ENCODE peak calls at places on chromosomes 5 and 9, in six cellular contexts. One of them, this sample, is unnamed.

GRCh38 chr5:177336112-177336511 is 15.4 kb downstream of the LMAN2 start:
- DNase-seq in astrocyte of the spinal cord: no peak
- DNase-seq in BE2C: peak
- DNase-seq in AG09309: no peak
- DNase-seq in AG04449: no peak
- DNase-seq in cardiac fibroblast: no peak
- DNase-seq in this sample: no peak

GRCh38 chr5:87539839-87540238 is 127.1 kb upstream of the CCNH start:
- DNase-seq in cardiac fibroblast: no peak
- DNase-seq in BE2C: no peak
- DNase-seq in AG09309: no peak
- DNase-seq in AG04449: no peak
- DNase-seq in astrocyte of the spinal cord: no peak
- DNase-seq in this sample: no peak

GRCh38 chr9:97572892-97573365 is 60.2 kb downstream of the TSTD2 start:
- DNase-seq in AG04449: no peak
- DNase-seq in cardiac fibroblast: no peak
- DNase-seq in AG09309: no peak
- DNase-seq in BE2C: no peak
- DNase-seq in astrocyte of the spinal cord: no peak
- DNase-seq in this sample: no peak

GRCh38 chr9:27109621-27110020 is 596 bp downstream of the TEK start:
- DNase-seq in BE2C: no peak
- DNase-seq in AG04449: no peak
- DNase-seq in astrocyte of the spinal cord: no peak
- DNase-seq in AG09309: no peak
- DNase-seq in cardiac fibroblast: no peak
- DNase-seq in this sample: no peak

GRCh38 chr5:77452351-77452750 is 39.8 kb downstream of the WDR41 start:
- DNase-seq in BE2C: no peak
- DNase-seq in AG09309: no peak
- DNase-seq in astrocyte of the spinal cord: no peak
- DNase-seq in AG04449: no peak
- DNase-seq in cardiac fibroblast: no peak
- DNase-seq in this sample: no peak

GRCh38 chr5:172939045-172939444 is 20.2 kb upstream of the RPL26L1 start:
- DNase-seq in cardiac fibroblast: peak
- DNase-seq in AG09309: no peak
- DNase-seq in AG04449: no peak
- DNase-seq in astrocyte of the spinal cord: no peak
- DNase-seq in BE2C: peak
- DNase-seq in this sample: no peak

GRCh38 chr5:179867079-179867465 is 8.5 kb upstream of the MRNIP start:
- DNase-seq in AG09309: no peak
- DNase-seq in BE2C: no peak
- DNase-seq in astrocyte of the spinal cord: no peak
- DNase-seq in AG04449: no peak
- DNase-seq in cardiac fibroblast: no peak
- DNase-seq in this sample: no peak

GRCh38 chr5:83516962-83517750 is 45.6 kb downstream of the VCAN start:
- DNase-seq in AG04449: no peak
- DNase-seq in BE2C: no peak
- DNase-seq in astrocyte of the spinal cord: peak
- DNase-seq in cardiac fibroblast: no peak
- DNase-seq in AG09309: no peak
- DNase-seq in this sample: peak

GRCh38 chr5:54398191-54398590 is 57.3 kb upstream of the HSPB3 start:
- DNase-seq in BE2C: no peak
- DNase-seq in AG09309: no peak
- DNase-seq in cardiac fibroblast: no peak
- DNase-seq in astrocyte of the spinal cord: no peak
- DNase-seq in AG04449: no peak
- DNase-seq in this sample: no peak

GRCh38 chr5:142661143-142661542 is 24.7 kb downstream of the FGF1 start:
- DNase-seq in astrocyte of the spinal cord: no peak
- DNase-seq in AG04449: no peak
- DNase-seq in BE2C: no peak
- DNase-seq in AG09309: no peak
- DNase-seq in cardiac fibroblast: no peak
- DNase-seq in this sample: no peak

GRCh38 chr5:172561151-172561550 is 79.9 kb upstream of the NEURL1B start:
- DNase-seq in BE2C: no peak
- DNase-seq in AG04449: no peak
- DNase-seq in astrocyte of the spinal cord: peak
- DNase-seq in cardiac fibroblast: peak
- DNase-seq in AG09309: no peak
- DNase-seq in this sample: peak

GRCh38 chr5:38208782-38209378 is 49.5 kb upstream of the EGFLAM start:
- DNase-seq in cardiac fibroblast: peak
- DNase-seq in astrocyte of the spinal cord: peak
- DNase-seq in AG04449: no peak
- DNase-seq in AG09309: peak
- DNase-seq in BE2C: peak
- DNase-seq in this sample: peak

GRCh38 chr9:94030318-94031179 is 53.7 kb upstream of the PTPDC1 start:
- DNase-seq in astrocyte of the spinal cord: peak
- DNase-seq in AG04449: peak
- DNase-seq in AG09309: peak
- DNase-seq in BE2C: peak
- DNase-seq in cardiac fibroblast: peak
- DNase-seq in this sample: peak

GRCh38 chr9:116323012-116323411 is 169.4 kb downstream of the PAPPA start:
- DNase-seq in cardiac fibroblast: no peak
- DNase-seq in AG04449: no peak
- DNase-seq in astrocyte of the spinal cord: no peak
- DNase-seq in AG09309: no peak
- DNase-seq in BE2C: peak
- DNase-seq in this sample: no peak

GRCh38 chr9:86942352-86943222 is 4.7 kb downstream of the GAS1 start:
- DNase-seq in AG09309: no peak
- DNase-seq in cardiac fibroblast: peak
- DNase-seq in BE2C: no peak
- DNase-seq in astrocyte of the spinal cord: no peak
- DNase-seq in AG04449: no peak
- DNase-seq in this sample: peak

GRCh38 chr5:38265546-38266179 is 7.3 kb downstream of the EGFLAM start:
- DNase-seq in cardiac fibroblast: peak
- DNase-seq in astrocyte of the spinal cord: peak
- DNase-seq in AG04449: no peak
- DNase-seq in BE2C: peak
- DNase-seq in AG09309: peak
- DNase-seq in this sample: peak

GRCh38 chr9:106936680-106937079 is 73.7 kb downstream of the ZNF462 start:
- DNase-seq in AG09309: no peak
- DNase-seq in AG04449: no peak
- DNase-seq in cardiac fibroblast: no peak
- DNase-seq in astrocyte of the spinal cord: no peak
- DNase-seq in BE2C: no peak
- DNase-seq in this sample: no peak

GRCh38 chr5:150645070-150645700 is 4.7 kb downstream of the SYNPO start:
- DNase-seq in AG09309: peak
- DNase-seq in astrocyte of the spinal cord: peak
- DNase-seq in AG04449: peak
- DNase-seq in cardiac fibroblast: peak
- DNase-seq in BE2C: peak
- DNase-seq in this sample: peak

GRCh38 chr5:91307023-91307422 is 76.1 kb downstream of the ARRDC3 start:
- DNase-seq in astrocyte of the spinal cord: no peak
- DNase-seq in AG09309: peak
- DNase-seq in BE2C: no peak
- DNase-seq in cardiac fibroblast: peak
- DNase-seq in AG04449: no peak
- DNase-seq in this sample: peak

GRCh38 chr5:145568581-145568980 is 266.6 kb downstream of the PRELID2 start:
- DNase-seq in AG09309: no peak
- DNase-seq in BE2C: no peak
- DNase-seq in astrocyte of the spinal cord: peak
- DNase-seq in cardiac fibroblast: no peak
- DNase-seq in AG04449: no peak
- DNase-seq in this sample: peak

GRCh38 chr5:132813599-132814440 is 718 bp downstream of the SOWAHA start:
- DNase-seq in AG09309: no peak
- DNase-seq in cardiac fibroblast: no peak
- DNase-seq in astrocyte of the spinal cord: no peak
- DNase-seq in BE2C: peak
- DNase-seq in AG04449: no peak
- DNase-seq in this sample: no peak

GRCh38 chr5:159199225-159199624 is 10.1 kb downstream of the RNF145 start:
- DNase-seq in AG04449: no peak
- DNase-seq in cardiac fibroblast: no peak
- DNase-seq in AG09309: no peak
- DNase-seq in astrocyte of the spinal cord: no peak
- DNase-seq in BE2C: no peak
- DNase-seq in this sample: no peak

GRCh38 chr5:81850494-81850893 is 99.6 kb upstream of the SSBP2 start:
- DNase-seq in AG09309: peak
- DNase-seq in BE2C: no peak
- DNase-seq in AG04449: no peak
- DNase-seq in astrocyte of the spinal cord: peak
- DNase-seq in cardiac fibroblast: no peak
- DNase-seq in this sample: peak

GRCh38 chr9:129944501-129945116 is 98.4 kb downstream of the FNBP1 start:
- DNase-seq in cardiac fibroblast: no peak
- DNase-seq in astrocyte of the spinal cord: no peak
- DNase-seq in AG09309: no peak
- DNase-seq in BE2C: no peak
- DNase-seq in AG04449: no peak
- DNase-seq in this sample: no peak

GRCh38 chr9:10999646-11000045 is 386.8 kb upstream of the PTPRD start:
- DNase-seq in cardiac fibroblast: no peak
- DNase-seq in AG04449: no peak
- DNase-seq in AG09309: no peak
- DNase-seq in astrocyte of the spinal cord: no peak
- DNase-seq in BE2C: no peak
- DNase-seq in this sample: no peak

GRCh38 chr5:103041071-103041676 is 78.8 kb downstream of the GIN1 start:
- DNase-seq in cardiac fibroblast: peak
- DNase-seq in BE2C: no peak
- DNase-seq in AG04449: no peak
- DNase-seq in astrocyte of the spinal cord: peak
- DNase-seq in AG09309: peak
- DNase-seq in this sample: peak

GRCh38 chr5:155057626-155058025 is 44.1 kb downstream of the KIF4B start:
- DNase-seq in AG09309: no peak
- DNase-seq in astrocyte of the spinal cord: no peak
- DNase-seq in BE2C: no peak
- DNase-seq in cardiac fibroblast: no peak
- DNase-seq in AG04449: no peak
- DNase-seq in this sample: no peak
- H3K4me3 ChIP-seq in AG09309: no peak
- H3K4me3 ChIP-seq in astrocyte of the spinal cord: no peak
- H3K4me3 ChIP-seq in BE2C: no peak
- H3K4me3 ChIP-seq in cardiac fibroblast: no peak
- H3K4me3 ChIP-seq in AG04449: no peak
- H3K4me3 ChIP-seq in this sample: no peak

GRCh38 chr9:88651682-88652633 is 117.0 kb downstream of the NXNL2 start:
- DNase-seq in cardiac fibroblast: peak
- DNase-seq in astrocyte of the spinal cord: peak
- DNase-seq in BE2C: peak
- DNase-seq in AG04449: peak
- DNase-seq in AG09309: peak
- DNase-seq in this sample: peak
- TF ChIP-seq CTCF in cardiac fibroblast: peak
- TF ChIP-seq CTCF in astrocyte of the spinal cord: peak
- TF ChIP-seq CTCF in BE2C: peak
- TF ChIP-seq CTCF in AG04449: peak
- TF ChIP-seq CTCF in AG09309: peak
- TF ChIP-seq CTCF in this sample: peak

GRCh38 chr5:140767444-140767843 is 18.5 kb upstream of the PCDHA1 start:
- DNase-seq in AG09309: no peak
- DNase-seq in astrocyte of the spinal cord: no peak
- DNase-seq in cardiac fibroblast: no peak
- DNase-seq in BE2C: no peak
- DNase-seq in AG04449: no peak
- DNase-seq in this sample: no peak
- H3K4me3 ChIP-seq in AG09309: no peak
- H3K4me3 ChIP-seq in astrocyte of the spinal cord: no peak
- H3K4me3 ChIP-seq in cardiac fibroblast: no peak
- H3K4me3 ChIP-seq in BE2C: no peak
- H3K4me3 ChIP-seq in AG04449: no peak
- H3K4me3 ChIP-seq in this sample: no peak

GRCh38 chr5:71783891-71784290 is 64.8 kb downstream of the CARTPT start:
- DNase-seq in AG09309: no peak
- DNase-seq in AG04449: no peak
- DNase-seq in cardiac fibroblast: no peak
- DNase-seq in BE2C: no peak
- DNase-seq in astrocyte of the spinal cord: no peak
- DNase-seq in this sample: no peak

GRCh38 chr5:71786337-71787060 is 67.4 kb downstream of the CARTPT start:
- DNase-seq in AG09309: no peak
- DNase-seq in AG04449: no peak
- DNase-seq in BE2C: no peak
- DNase-seq in cardiac fibroblast: no peak
- DNase-seq in astrocyte of the spinal cord: no peak
- DNase-seq in this sample: no peak

GRCh38 chr5:71780597-71780996 is 61.5 kb downstream of the CARTPT start:
- DNase-seq in cardiac fibroblast: no peak
- DNase-seq in AG09309: no peak
- DNase-seq in AG04449: no peak
- DNase-seq in astrocyte of the spinal cord: no peak
- DNase-seq in BE2C: no peak
- DNase-seq in this sample: no peak

GRCh38 chr5:71782393-71782770 is 63.3 kb downstream of the CARTPT start:
- DNase-seq in cardiac fibroblast: no peak
- DNase-seq in AG04449: no peak
- DNase-seq in BE2C: no peak
- DNase-seq in AG09309: no peak
- DNase-seq in astrocyte of the spinal cord: no peak
- DNase-seq in this sample: no peak

DNA sequence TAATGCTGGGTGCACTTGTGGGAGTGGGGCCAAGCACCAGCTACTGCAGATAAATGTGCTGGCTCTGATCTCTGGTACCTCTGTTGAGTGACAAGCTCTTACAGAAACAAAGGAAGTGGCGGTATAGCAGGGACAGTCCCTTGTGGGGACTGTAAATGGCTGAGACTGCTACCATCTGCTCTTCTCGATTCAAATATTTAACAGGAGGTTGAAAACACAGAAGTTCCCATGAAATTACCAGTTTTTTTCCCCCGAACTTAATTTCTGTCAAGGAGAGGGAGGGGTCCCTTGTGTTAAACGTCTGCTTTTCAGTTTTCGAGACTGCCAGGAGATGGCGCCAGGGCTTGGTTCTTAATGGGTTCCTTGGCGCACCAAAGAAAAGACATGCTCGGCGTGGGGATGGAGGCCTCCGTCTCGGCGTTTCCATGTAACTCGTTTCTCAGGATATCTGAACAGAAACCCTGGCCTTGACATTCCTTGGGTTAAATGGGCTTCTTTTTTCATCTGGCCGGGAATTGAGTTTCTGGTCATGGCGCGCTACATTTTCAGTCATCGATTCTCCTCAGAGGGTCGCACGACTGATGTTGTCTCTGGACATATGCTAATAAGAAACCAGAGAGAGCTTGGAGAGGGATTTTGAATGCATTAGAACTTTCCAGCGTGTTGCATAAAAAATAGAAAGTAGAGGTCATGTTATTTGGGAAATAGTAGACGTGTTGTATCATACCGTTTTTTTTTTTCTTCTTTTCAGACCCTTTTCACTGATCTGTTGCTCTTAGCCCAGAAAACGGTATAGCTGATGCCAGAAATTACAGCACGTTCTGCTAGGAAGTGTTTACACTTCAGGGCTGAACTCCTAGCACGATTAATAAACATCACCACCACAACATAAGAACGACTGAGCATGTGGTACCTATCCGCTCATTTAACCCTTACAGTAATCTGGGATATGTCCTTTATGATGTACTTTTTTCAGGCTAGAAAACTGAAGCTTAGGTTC is 64.0 kb downstream of the CARTPT start:
- DNase-seq in astrocyte of the spinal cord: peak
- DNase-seq in cardiac fibroblast: peak
- DNase-seq in AG09309: no peak
- DNase-seq in BE2C: peak
- DNase-seq in AG04449: no peak
- DNase-seq in this sample: peak
- TF ChIP-seq CTCF in astrocyte of the spinal cord: peak
- TF ChIP-seq CTCF in cardiac fibroblast: peak
- TF ChIP-seq CTCF in AG09309: peak
- TF ChIP-seq CTCF in BE2C: peak
- TF ChIP-seq CTCF in AG04449: peak
- TF ChIP-seq CTCF in this sample: peak

This sample was measured in fibroblast of the aortic adventitia.